ENCODE peak calls at places on chromosomes 11 and 22, in six cellular contexts. X is tibial nerve, Y is A549, H is spleen, W is GM12891, K is lower leg skin. Q is an unnamed sample.

GRCh38 chr11:12509371-12509770 is 132.0 kb downstream of the PARVA start:
- DNase-seq in K (no peak), Y (no peak), H (no peak), X (no peak), W (no peak), Q (no peak)

GRCh38 chr22:19419464-19420178 is 11.9 kb downstream of the HIRA start:
- DNase-seq in X (no peak), H (no peak), W (peak), Y (no peak), K (no peak), Q (no peak)

GRCh38 chr11:39247570-39248137 is 2211.8 kb downstream of the LRRC4C start:
- DNase-seq in K (no peak), H (no peak), Y (no peak), X (no peak), W (no peak), Q (no peak)

GRCh38 chr11:12915093-12915492 is 94.0 kb upstream of the RASSF10 start:
- DNase-seq in X (no peak), H (no peak), Y (no peak), K (no peak), W (no peak), Q (peak)

GRCh38 chr11:64339754-64340408 is at the start of gene CCDC88B:
- DNase-seq in Y (no peak), H (peak), K (peak), X (no peak), W (peak), Q (peak)

GRCh38 chr11:35598254-35599125 is 19.8 kb upstream of the FJX1 start:
- DNase-seq in Y (no peak), W (no peak), X (no peak), K (no peak), H (no peak), Q (no peak)

GRCh38 chr22:36808611-36809344 is 8.1 kb downstream of the PVALB start:
- DNase-seq in K (no peak), Y (no peak), H (no peak), W (no peak), X (no peak), Q (no peak)

GRCh38 chr11:110091995-110092576 is 1.1 kb upstream of the ZC3H12C start:
- DNase-seq in Y (no peak), X (no peak), W (no peak), K (no peak), H (no peak), Q (no peak)

GRCh38 chr22:50691521-50691920 is 18.9 kb downstream of the SHANK3 start:
- DNase-seq in K (no peak), W (no peak), X (no peak), Y (no peak), H (no peak), Q (peak)

GRCh38 chr11:71537537-71537936 is 288 bp upstream of the KRTAP5-8 start:
- DNase-seq in X (no peak), H (no peak), Y (no peak), K (no peak), W (no peak), Q (no peak)

GRCh38 chr11:3227568-3228444 is 4.4 kb downstream of the MRGPRE start:
- DNase-seq in K (peak), H (peak), X (no peak), W (no peak), Y (no peak), Q (peak)

GRCh38 chr11:71086687-71087258 is 165.6 kb downstream of the SHANK2 start:
- DNase-seq in W (no peak), X (no peak), Y (peak), K (no peak), H (no peak), Q (peak)

GRCh38 chr11:29612423-29612822 is 404.4 kb downstream of the KCNA4 start:
- DNase-seq in H (no peak), W (no peak), K (no peak), X (no peak), Y (no peak), Q (no peak)

GRCh38 chr11:79060534-79060933 is 380.3 kb downstream of the TENM4 start:
- DNase-seq in H (no peak), W (no peak), X (no peak), Y (no peak), K (no peak), Q (no peak)

GRCh38 chr11:2772544-2773031 is 72.8 kb upstream of the KCNQ1OT1 start:
- DNase-seq in W (no peak), X (no peak), H (peak), Y (no peak), K (peak), Q (peak)

GRCh38 chr11:112294688-112295340 is 34.2 kb upstream of the PLET1 start:
- DNase-seq in Y (no peak), K (no peak), X (no peak), H (no peak), W (no peak), Q (no peak)

GRCh38 chr11:110131386-110132123 is 38.4 kb downstream of the ZC3H12C start:
- DNase-seq in K (no peak), W (no peak), Y (no peak), H (no peak), X (no peak), Q (no peak)

GRCh38 chr22:43827926-43828710 is 16.0 kb upstream of the EFCAB6 start:
- DNase-seq in X (no peak), K (peak), W (peak), Y (no peak), H (no peak), Q (no peak)

GRCh38 chr11:69811431-69811830 is 7.8 kb downstream of the FGF3 start:
- DNase-seq in H (no peak), Y (no peak), K (no peak), W (no peak), X (no peak), Q (no peak)

GRCh38 chr11:78030429-78031325 is 7.6 kb upstream of the KCTD14 start:
- DNase-seq in X (peak), Y (no peak), K (no peak), W (no peak), H (no peak), Q (peak)

GRCh38 chr11:9672288-9672916 is 8.5 kb downstream of the SWAP70 start:
- DNase-seq in W (no peak), K (no peak), Y (no peak), H (no peak), X (no peak), Q (no peak)

GRCh38 chr22:23225724-23226496 is 45.6 kb downstream of the BCR start:
- DNase-seq in H (peak), X (no peak), K (peak), Y (peak), W (no peak), Q (no peak)

GRCh38 chr11:92384316-92384715 is 159.7 kb downstream of the FAT3 start:
- DNase-seq in X (no peak), H (no peak), W (no peak), K (no peak), Y (no peak), Q (no peak)

GRCh38 chr11:73152861-73153483 is 10.9 kb upstream of the FCHSD2 start:
- DNase-seq in K (peak), X (no peak), W (no peak), H (peak), Y (no peak), Q (no peak)
- TF ChIP-seq POLR2A in K (no peak), X (no peak), W (peak), H (no peak), Y (no peak), Q (no peak)

GRCh38 chr22:27461470-27461869 is 340.1 kb downstream of the MN1 start:
- DNase-seq in H (no peak), X (no peak), K (no peak), W (no peak), Y (peak), Q (no peak)
- TF ChIP-seq POLR2A in H (no peak), X (no peak), K (no peak), W (no peak), Y (no peak), Q (no peak)

GRCh38 chr22:38755911-38756532 is at the start of gene SUN2:
- DNase-seq in K (peak), X (peak), Y (peak), W (peak), H (peak), Q (peak)
- TF ChIP-seq POLR2A in K (no peak), X (peak), Y (peak), W (peak), H (peak), Q (peak)

GRCh38 chr11:47847892-47848635 is at the start of gene NUP160:
- DNase-seq in X (peak), W (peak), K (peak), Y (peak), H (peak), Q (peak)
- TF ChIP-seq POLR2A in X (peak), W (peak), K (peak), Y (peak), H (no peak), Q (peak)

GRCh38 chr11:837990-838307 is 4.4 kb downstream of the POLR2L start:
- DNase-seq in W (no peak), X (no peak), K (no peak), Y (no peak), H (no peak), Q (no peak)

GRCh38 chr11:839875-840617 is 2.3 kb downstream of the POLR2L start:
- DNase-seq in H (no peak), K (no peak), Y (no peak), W (no peak), X (no peak), Q (no peak)

GRCh38 chr11:837189-837989 is 4.6 kb downstream of the CD151 start:
- DNase-seq in K (no peak), X (no peak), H (no peak), Y (no peak), W (no peak), Q (no peak)

GRCh38 chr11:838441-839279 is 3.7 kb downstream of the POLR2L start:
- DNase-seq in X (no peak), H (no peak), Y (peak), K (no peak), W (no peak), Q (peak)

DNA sequence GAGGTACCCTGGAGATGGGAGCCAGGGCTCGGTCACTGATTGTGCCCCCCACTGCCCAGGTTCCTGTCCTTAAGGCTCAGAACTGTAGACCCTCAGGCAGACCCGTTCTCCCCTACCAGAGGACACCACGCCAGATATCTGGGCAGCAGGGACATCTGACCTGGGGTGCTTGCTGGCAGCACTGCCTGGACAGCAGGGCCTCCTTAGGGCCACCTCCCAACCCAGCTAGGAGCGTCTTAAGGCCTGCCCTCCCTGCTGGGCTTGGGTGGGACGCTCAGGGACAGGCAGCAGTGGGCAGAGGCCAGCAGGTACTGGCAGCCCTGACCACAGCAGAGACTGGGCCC is 3.1 kb downstream of the POLR2L start:
- DNase-seq in W (no peak), Y (no peak), H (no peak), X (no peak), K (no peak), Q (no peak)
- TF ChIP-seq POLR2A in W (no peak), Y (no peak), H (no peak), X (no peak), K (no peak), Q (no peak)

DNA sequence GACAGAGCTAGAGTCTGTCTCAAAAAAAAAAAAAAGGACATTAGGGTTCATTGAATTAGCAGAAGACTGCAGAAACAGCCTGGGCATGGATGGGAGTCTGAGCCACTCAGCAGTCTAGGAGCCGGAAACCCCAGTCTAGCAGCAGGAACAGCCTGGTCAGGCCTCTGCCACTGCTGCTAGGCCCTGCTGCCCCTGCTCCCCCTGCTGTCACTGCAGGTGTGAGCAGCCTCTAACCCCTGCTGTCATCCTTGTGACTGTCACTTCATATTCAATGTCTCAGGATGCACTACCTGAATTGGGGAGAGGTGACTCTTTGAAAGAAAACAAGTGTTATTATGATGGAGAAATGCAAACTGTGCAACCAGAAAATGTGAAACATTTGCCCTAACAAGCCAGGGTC is 7.0 kb upstream of the DDX17 start:
- DNase-seq in W (peak), H (peak), Y (no peak), K (no peak), X (no peak), Q (no peak)
- TF ChIP-seq POLR2A in W (no peak), H (no peak), Y (no peak), K (no peak), X (no peak), Q (no peak)

Q was measured in body of pancreas.